ENCODE peak calls at places on chromosomes 7 and 10, in five cellular contexts. C, Q, V, I and X are unnamed samples.

GRCh38 chr7:33616752-33617151 is 288.6 kb upstream of the BMPER start:
- DNase-seq in C (no peak), Q (no peak), V (no peak), I (no peak), X (no peak)

GRCh38 chr10:84270708-84271107 is 25.9 kb downstream of the RGR start:
- DNase-seq in C (no peak), Q (no peak), V (no peak), I (no peak), X (no peak)

GRCh38 chr7:134910968-134911367 is 75.3 kb upstream of the AGBL3 start:
- DNase-seq in C (no peak), Q (no peak), V (no peak), I (no peak), X (no peak)

GRCh38 chr10:30353851-30354250 is 4.8 kb upstream of the MTPAP start:
- DNase-seq in C (no peak), Q (no peak), V (no peak), I (no peak), X (no peak)

GRCh38 chr10:69361303-69361614 is 55.5 kb downstream of the TACR2 start:
- DNase-seq in C (no peak), Q (no peak), V (no peak), I (no peak), X (no peak)

GRCh38 chr7:1663857-1664651 is 6.0 kb upstream of the ELFN1 start:
- DNase-seq in C (peak), Q (peak), V (peak), I (no peak), X (no peak)

GRCh38 chr10:60662917-60663614 is 115.2 kb upstream of the CDK1 start:
- DNase-seq in C (no peak), Q (no peak), V (no peak), I (no peak), X (no peak)

GRCh38 chr7:919114-919442 is 35.4 kb downstream of the ADAP1 start:
- DNase-seq in C (peak), Q (no peak), V (no peak), I (no peak), X (no peak)

GRCh38 chr7:130831817-130832481 is 97.9 kb upstream of the KLF14 start:
- DNase-seq in C (no peak), Q (peak), V (no peak), I (no peak), X (no peak)

GRCh38 chr7:130982160-130982638 is 248.2 kb upstream of the KLF14 start:
- DNase-seq in C (no peak), Q (peak), V (no peak), I (peak), X (no peak)

GRCh38 chr10:75400163-75400768 is 1.3 kb downstream of the ZNF503 start:
- DNase-seq in C (no peak), Q (peak), V (no peak), I (no peak), X (no peak)

GRCh38 chr7:86469680-86470295 is 173.9 kb upstream of the GRM3 start:
- DNase-seq in C (no peak), Q (peak), V (no peak), I (peak), X (peak)

GRCh38 chr7:51685794-51686193 is 369.2 kb upstream of the COBL start:
- DNase-seq in C (no peak), Q (no peak), V (no peak), I (no peak), X (no peak)

GRCh38 chr7:575425-576366 is 56.0 kb upstream of the PDGFA start:
- DNase-seq in C (no peak), Q (no peak), V (no peak), I (no peak), X (no peak)

GRCh38 chr10:63843107-63843506 is 321.9 kb downstream of the REEP3 start:
- DNase-seq in C (no peak), Q (no peak), V (no peak), I (no peak), X (no peak)

GRCh38 chr7:157539521-157539920 is 202.7 kb downstream of the DNAJB6 start:
- DNase-seq in C (peak), Q (no peak), V (no peak), I (no peak), X (no peak)

GRCh38 chr10:43000651-43001426 is 76.0 kb upstream of the RET start:
- DNase-seq in C (peak), Q (no peak), V (no peak), I (no peak), X (no peak)

GRCh38 chr7:80429186-80429585 is 82.7 kb downstream of the GNAT3 start:
- DNase-seq in C (no peak), Q (no peak), V (no peak), I (no peak), X (no peak)

GRCh38 chr7:114534957-114535356 is 120.3 kb downstream of the FOXP2 start:
- DNase-seq in C (no peak), Q (no peak), V (no peak), I (no peak), X (no peak)

GRCh38 chr7:141076377-141076776 is 2.5 kb downstream of the TMEM178B start:
- DNase-seq in C (no peak), Q (no peak), V (no peak), I (no peak), X (no peak)

GRCh38 chr7:154832557-154833138 is 170.3 kb downstream of the PAXIP1 start:
- DNase-seq in C (no peak), Q (peak), V (no peak), I (peak), X (no peak)

GRCh38 chr7:158266426-158266816 is 321.2 kb downstream of the PTPRN2 start:
- DNase-seq in C (peak), Q (no peak), V (no peak), I (no peak), X (no peak)

GRCh38 chr10:3220853-3221252 is 48.3 kb upstream of the PITRM1 start:
- DNase-seq in C (no peak), Q (no peak), V (no peak), I (no peak), X (no peak)

GRCh38 chr10:52665821-52666220 is 106.8 kb downstream of the MBL2 start:
- DNase-seq in C (no peak), Q (no peak), V (no peak), I (no peak), X (no peak)

GRCh38 chr10:48444266-48444665 is 137.8 kb downstream of the MAPK8 start:
- DNase-seq in C (no peak), Q (peak), V (no peak), I (peak), X (no peak)

GRCh38 chr7:37206192-37206591 is 242.5 kb downstream of the ELMO1 start:
- DNase-seq in C (no peak), Q (no peak), V (no peak), I (no peak), X (no peak)

GRCh38 chr10:16717617-16718395 is 99.4 kb downstream of the RSU1 start:
- DNase-seq in C (no peak), Q (no peak), V (no peak), I (no peak), X (no peak)

GRCh38 chr7:99373086-99374066 is 1.2 kb upstream of the ARPC1B start:
- DNase-seq in C (no peak), Q (no peak), V (no peak), I (no peak), X (no peak)
- H3K27ac ChIP-seq in C (peak), Q (peak), V (peak), I (no peak), X (peak)

DNA sequence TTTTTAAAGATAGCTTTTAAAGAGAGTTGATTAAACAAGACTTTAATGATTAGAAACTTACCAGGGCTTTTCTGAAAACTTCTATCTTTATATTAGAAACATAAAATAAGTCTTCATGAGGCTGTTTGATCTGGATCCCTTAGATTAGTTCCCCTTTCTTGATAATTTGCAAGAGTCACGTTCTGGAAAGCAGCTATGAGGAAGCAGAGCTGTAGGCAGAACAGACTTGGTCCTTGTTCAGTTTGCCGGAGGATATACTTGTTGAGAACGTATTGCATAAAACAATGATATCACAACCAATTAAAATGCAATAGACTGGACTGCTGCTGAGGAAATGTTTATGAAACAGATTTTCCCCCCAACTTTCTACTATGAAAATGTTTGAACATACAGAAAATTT is 2.9 kb downstream of the SAMD9L start:
- DNase-seq in C (no peak), Q (no peak), V (no peak), I (no peak), X (no peak)
- H3K27ac ChIP-seq in C (no peak), Q (no peak), V (no peak), I (no peak), X (no peak)

DNA sequence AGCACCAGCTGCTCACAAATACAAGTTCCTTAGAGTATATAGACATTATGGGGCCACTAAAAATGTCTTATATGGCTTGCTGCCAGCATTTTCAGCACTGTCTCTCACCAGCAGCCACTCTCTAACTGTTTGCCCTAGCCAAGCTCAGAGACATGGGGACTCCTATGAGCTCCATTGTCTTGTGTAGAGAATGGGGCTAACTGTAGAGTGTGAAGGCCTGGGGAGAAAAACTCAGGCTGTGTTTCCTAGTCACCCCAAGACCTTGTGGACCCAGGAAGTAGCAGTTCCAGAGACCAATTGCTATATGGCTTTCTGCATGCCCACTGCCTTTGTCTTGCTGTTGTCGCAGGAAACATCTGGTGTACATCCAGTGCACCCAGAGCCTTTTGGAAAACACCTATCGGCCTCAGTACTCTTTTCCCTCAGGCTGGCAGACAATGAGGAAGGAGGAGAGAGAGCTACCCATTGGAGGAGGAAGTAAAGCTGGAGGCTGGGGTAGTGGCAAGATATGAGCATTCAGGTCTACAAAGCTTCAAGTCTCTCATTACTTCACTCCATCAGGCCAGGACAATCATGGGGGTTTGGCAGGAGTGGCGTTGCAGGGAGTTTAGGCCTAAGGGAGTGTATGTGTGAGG is 28.4 kb downstream of the ENTPD1 start:
- DNase-seq in C (no peak), Q (no peak), V (no peak), I (no peak), X (no peak)
- H3K27ac ChIP-seq in C (peak), Q (no peak), V (no peak), I (no peak), X (no peak)

GRCh38 chr7:132276252-132276651 is 300.0 kb downstream of the PLXNA4 start:
- DNase-seq in C (no peak), Q (no peak), V (no peak), I (peak), X (no peak)
- H3K27ac ChIP-seq in C (no peak), Q (no peak), V (no peak), I (peak), X (no peak)

GRCh38 chr10:96285331-96285752 is 14.0 kb upstream of the BLNK start:
- DNase-seq in C (no peak), Q (no peak), V (no peak), I (no peak), X (no peak)

GRCh38 chr10:96290368-96291133 is 13.7 kb upstream of the DNTT start:
- DNase-seq in C (no peak), Q (no peak), V (no peak), I (no peak), X (no peak)

GRCh38 chr10:96287392-96288105 is 16.2 kb upstream of the BLNK start:
- DNase-seq in C (no peak), Q (peak), V (no peak), I (no peak), X (no peak)

GRCh38 chr10:96289218-96289910 is 14.9 kb upstream of the DNTT start:
- DNase-seq in C (no peak), Q (no peak), V (no peak), I (no peak), X (no peak)

GRCh38 chr10:96288151-96288621 is 16.0 kb upstream of the DNTT start:
- DNase-seq in C (no peak), Q (no peak), V (no peak), I (no peak), X (no peak)
- H3K27ac ChIP-seq in C (peak), Q (no peak), V (no peak), I (no peak), X (no peak)

DNA sequence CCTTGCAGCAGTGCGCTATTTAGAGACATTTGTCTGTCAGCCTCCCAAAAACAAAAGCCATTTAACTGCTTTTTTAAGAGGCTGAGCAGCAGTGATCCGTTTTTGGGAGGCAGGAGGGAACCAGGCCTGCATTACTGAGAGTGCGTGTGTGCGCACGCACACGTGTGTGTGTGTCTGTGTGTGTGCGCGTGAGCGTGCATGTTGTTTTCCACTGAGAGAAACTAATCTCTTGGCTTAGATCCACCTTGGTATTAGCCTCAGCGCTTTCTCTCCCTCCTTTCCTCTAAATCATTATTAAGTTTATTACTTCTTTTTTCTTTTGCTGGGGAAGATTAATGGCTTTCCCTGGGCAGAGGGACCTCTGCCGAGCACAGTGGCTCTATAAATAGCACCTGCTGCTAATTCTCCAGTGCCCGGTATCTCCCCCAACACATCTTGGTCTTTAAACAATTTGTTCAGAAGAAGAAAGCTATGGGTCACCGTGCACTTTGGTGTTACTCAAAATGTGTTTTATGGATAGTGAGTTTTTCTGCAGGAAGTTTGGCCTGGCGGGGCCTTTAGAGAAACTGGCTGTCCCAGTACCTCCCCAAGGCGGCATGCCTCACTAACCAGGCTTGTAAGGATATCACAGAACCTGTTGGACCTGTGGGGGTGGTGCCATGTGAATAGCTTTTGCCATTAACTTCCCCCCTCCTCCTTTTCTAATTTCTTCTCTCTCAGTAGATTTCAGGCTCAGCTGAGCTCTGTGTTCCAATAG is 70.0 kb upstream of the RAB11FIP2 start:
- DNase-seq in C (no peak), Q (peak), V (no peak), I (peak), X (no peak)
- H3K27ac ChIP-seq in C (no peak), Q (peak), V (no peak), I (no peak), X (no peak)

GRCh38 chr7:132996581-132997242 is 85.2 kb downstream of the CHCHD3 start:
- DNase-seq in C (no peak), Q (no peak), V (no peak), I (no peak), X (no peak)
- H3K27ac ChIP-seq in C (no peak), Q (no peak), V (no peak), I (no peak), X (no peak)

GRCh38 chr10:22429981-22430421 is 84.7 kb downstream of the SPAG6 start:
- DNase-seq in C (no peak), Q (no peak), V (no peak), I (no peak), X (no peak)
- H3K27ac ChIP-seq in C (no peak), Q (no peak), V (no peak), I (no peak), X (no peak)

DNA sequence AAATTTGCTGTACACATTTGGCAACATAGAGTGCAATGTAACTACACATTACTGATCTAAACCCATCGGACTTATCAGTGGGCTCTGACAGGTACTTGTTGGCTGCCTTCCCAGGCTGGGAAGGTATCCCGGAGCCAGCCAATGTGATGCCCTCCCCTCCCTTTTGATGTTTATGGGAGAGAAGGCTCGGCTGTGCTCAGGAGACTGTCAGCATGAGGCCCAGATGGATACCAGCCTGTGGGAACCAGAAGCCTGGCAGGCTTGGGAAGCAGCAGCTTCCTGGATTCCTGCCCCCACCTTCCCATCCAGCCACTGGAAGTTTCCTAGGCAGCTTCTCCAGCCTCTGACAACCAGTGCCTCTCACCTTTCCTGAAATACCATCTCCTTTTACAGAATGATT is 146.0 kb upstream of the TCF7L2 start:
- DNase-seq in C (no peak), Q (peak), V (no peak), I (peak), X (no peak)
- H3K27ac ChIP-seq in C (peak), Q (peak), V (no peak), I (peak), X (peak)

GRCh38 chr7:92158660-92159575 is 20.0 kb downstream of the LRRD1 start:
- DNase-seq in C (no peak), Q (no peak), V (no peak), I (no peak), X (no peak)
- H3K27ac ChIP-seq in C (no peak), Q (no peak), V (no peak), I (no peak), X (no peak)